ENCODE peak calls at places on chromosomes 16 and 17, in six cellular contexts. C, Y, X, S, Z and W are unnamed samples.

GRCh38 chr17:43608313-43608712 is 53.4 kb downstream of the MEOX1 start:
- DNase-seq in C (peak), X (no peak), S (peak), Y (no peak), Z (peak), W (no peak)

GRCh38 chr16:636206-637080 is at the start of gene METTL26:
- DNase-seq in C (peak), S (peak), Y (peak), Z (peak), X (peak), W (no peak)

GRCh38 chr17:74601944-74602572 is 10.0 kb upstream of the CD300LD start:
- DNase-seq in Z (peak), S (peak), Y (no peak), X (peak), C (peak), W (no peak)

GRCh38 chr17:77736721-77737120 is 221.8 kb upstream of the TNRC6C start:
- DNase-seq in X (no peak), Y (no peak), Z (no peak), S (no peak), C (no peak), W (no peak)

GRCh38 chr16:48001306-48001885 is 154.4 kb downstream of the ABCC12 start:
- DNase-seq in X (no peak), C (no peak), Z (no peak), Y (no peak), S (no peak), W (no peak)

GRCh38 chr16:56635441-56635967 is 3.0 kb upstream of the MT1A start:
- DNase-seq in Y (no peak), Z (no peak), C (no peak), S (no peak), X (no peak), W (no peak)

GRCh38 chr17:7745748-7746470 is 28.4 kb downstream of the DNAH2 start:
- DNase-seq in Y (no peak), Z (peak), X (no peak), C (peak), S (peak), W (peak)

GRCh38 chr16:54633943-54634362 is 296.7 kb upstream of the IRX5 start:
- DNase-seq in Y (peak), X (peak), S (peak), C (no peak), Z (peak), W (no peak)

GRCh38 chr16:88877564-88878289 is 11.3 kb upstream of the PABPN1L start:
- DNase-seq in Z (no peak), Y (no peak), X (no peak), C (no peak), S (no peak), W (no peak)

GRCh38 chr16:14669776-14670175 is 24.3 kb downstream of the PLA2G10 start:
- DNase-seq in C (no peak), X (no peak), Z (no peak), S (no peak), Y (peak), W (no peak)

GRCh38 chr16:88589441-88589840 is 19.2 kb downstream of the ZC3H18 start:
- DNase-seq in Z (no peak), C (no peak), Y (no peak), S (no peak), X (no peak), W (no peak)

GRCh38 chr16:81940781-81941560 is 70.3 kb downstream of the SDR42E1 start:
- DNase-seq in S (peak), C (peak), Z (peak), Y (no peak), X (no peak), W (no peak)

GRCh38 chr17:77594416-77595209 is 363.9 kb upstream of the TNRC6C start:
- DNase-seq in S (no peak), X (peak), C (no peak), Y (no peak), Z (no peak), W (no peak)

GRCh38 chr17:75154195-75155106 is at the start of gene JPT1:
- DNase-seq in S (peak), X (peak), Y (peak), Z (peak), C (peak), W (peak)

GRCh38 chr16:57537194-57537505 is 779 bp upstream of the CCDC102A start:
- DNase-seq in C (no peak), S (peak), Y (no peak), X (no peak), Z (no peak), W (no peak)

GRCh38 chr16:3640632-3641501 is 13.6 kb upstream of the DNASE1 start:
- DNase-seq in Z (no peak), Y (no peak), X (no peak), S (no peak), C (no peak), W (no peak)

GRCh38 chr17:80880650-80880989 is 111.0 kb upstream of the CHMP6 start:
- DNase-seq in C (no peak), Z (no peak), X (no peak), Y (no peak), S (no peak), W (no peak)

GRCh38 chr17:4520881-4521600 is 22.4 kb downstream of the SPNS2 start:
- DNase-seq in S (no peak), X (no peak), C (no peak), Z (no peak), Y (no peak), W (no peak)

GRCh38 chr17:54900457-54901229 is at the start of gene TOM1L1:
- DNase-seq in C (peak), S (peak), Y (peak), Z (peak), X (peak), W (no peak)

GRCh38 chr16:4933433-4933832 is 3.5 kb downstream of the PPL start:
- DNase-seq in S (no peak), Z (no peak), Y (no peak), C (no peak), X (no peak), W (no peak)

GRCh38 chr17:12789976-12790805 is 893 bp downstream of the ARHGAP44 start:
- DNase-seq in C (no peak), Y (peak), S (no peak), Z (no peak), X (no peak), W (no peak)

GRCh38 chr16:80986557-80986956 is 20.1 kb downstream of the CMC2 start:
- DNase-seq in C (no peak), Y (no peak), S (no peak), X (no peak), Z (no peak), W (no peak)

GRCh38 chr16:31452631-31453106 is 6.6 kb upstream of the ARMC5 start:
- DNase-seq in X (no peak), Y (no peak), S (peak), Z (peak), C (peak), W (peak)

GRCh38 chr16:77212736-77213541 is 13.7 kb downstream of the SYCE1L start:
- DNase-seq in S (no peak), Y (peak), C (no peak), X (peak), Z (peak), W (no peak)

GRCh38 chr16:87744750-87745514 is 20.9 kb downstream of the KLHDC4 start:
- DNase-seq in X (no peak), Y (no peak), C (no peak), Z (no peak), S (no peak), W (no peak)

GRCh38 chr16:5071681-5072333 is at the start of gene ALG1:
- DNase-seq in Z (peak), X (peak), C (peak), S (peak), Y (peak), W (peak)

GRCh38 chr16:88435437-88436355 is 17.4 kb upstream of the ZFPM1 start:
- DNase-seq in C (no peak), S (no peak), Z (no peak), X (no peak), Y (no peak), W (no peak)

GRCh38 chr17:72158895-72159885 is 38.4 kb downstream of the SOX9 start:
- DNase-seq in Z (peak), X (no peak), C (no peak), S (no peak), Y (no peak), W (no peak)

GRCh38 chr17:30312218-30312617 is 20.5 kb upstream of the BLMH start:
- DNase-seq in Y (no peak), S (no peak), X (no peak), Z (no peak), C (no peak), W (no peak)

GRCh38 chr17:58005031-58005727 is 1.9 kb downstream of the SRSF1 start:
- DNase-seq in X (no peak), S (no peak), Y (no peak), Z (no peak), C (no peak), W (no peak)

GRCh38 chr16:642189-643049 is 791 bp downstream of the MCRIP2 start:
- DNase-seq in S (no peak), Z (peak), C (no peak), Y (peak), X (peak), W (no peak)

DNA sequence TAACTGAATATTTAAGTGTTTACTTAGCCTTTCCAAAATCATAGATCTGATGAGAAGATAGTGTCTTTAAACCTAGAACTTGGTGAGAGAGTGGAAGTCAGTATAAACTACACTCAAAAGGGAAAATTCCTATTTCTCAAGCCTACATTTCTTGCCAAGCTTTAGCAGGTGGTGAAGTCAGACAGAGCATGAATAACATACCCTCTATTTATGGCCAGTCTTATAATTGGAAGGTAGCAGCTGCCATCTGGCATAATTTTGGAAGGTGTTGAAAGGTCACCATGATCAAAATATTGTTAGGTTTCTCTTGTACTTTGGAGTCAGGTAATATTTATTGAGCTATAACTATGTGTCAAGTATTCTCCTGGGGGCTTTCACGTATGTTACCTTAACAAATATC is 729.3 kb upstream of the KIF2B start:
- DNase-seq in X (no peak), Z (no peak), Y (no peak), C (no peak), S (no peak), W (no peak)
- H3K4me3 ChIP-seq in X (no peak), Z (no peak), Y (no peak), C (no peak), S (no peak), W (no peak)

GRCh38 chr16:62089715-62090114 is 53.5 kb upstream of the CDH8 start:
- DNase-seq in Z (no peak), S (no peak), C (no peak), X (no peak), Y (no peak), W (no peak)
- TF ChIP-seq CTCF in Z (no peak), S (no peak), C (no peak), X (no peak), Y (no peak), W (no peak)

GRCh38 chr17:51152766-51153209 is 571 bp upstream of the NME1 start:
- DNase-seq in C (no peak), S (peak), X (no peak), Y (peak), Z (peak), W (no peak)
- H3K4me3 ChIP-seq in C (peak), S (peak), X (peak), Y (no peak), Z (peak), W (peak)

DNA sequence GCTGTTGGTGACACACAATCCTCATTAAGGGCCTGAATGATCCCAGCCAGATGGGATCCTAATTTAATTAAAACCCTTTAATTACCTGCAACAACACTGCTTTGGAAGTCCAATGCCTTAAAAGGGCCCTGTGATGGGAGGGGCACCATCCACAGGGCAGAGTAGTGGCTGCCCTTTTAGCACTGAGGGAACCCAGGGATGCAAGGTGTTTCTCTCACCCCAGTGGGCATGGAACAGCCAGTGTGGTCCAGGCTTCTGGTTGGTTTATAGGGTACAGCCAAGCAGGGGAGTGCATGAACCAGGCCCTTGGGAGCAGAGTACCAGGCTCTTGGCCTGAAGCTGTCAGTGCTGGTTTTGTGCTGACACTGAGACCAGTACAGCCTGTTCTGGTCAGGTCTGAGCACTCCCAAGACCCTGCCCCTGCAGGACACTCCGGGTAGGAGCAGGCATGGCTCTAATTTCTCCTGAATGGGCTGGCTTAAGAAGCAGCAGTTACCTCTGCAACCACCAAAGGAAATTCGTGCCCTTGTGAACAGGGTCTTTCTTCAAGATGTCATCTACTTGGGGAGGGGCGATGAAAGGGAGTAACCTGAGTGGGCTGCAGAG is 9.9 kb downstream of the NXPH3 start:
- DNase-seq in Y (no peak), Z (no peak), C (no peak), X (no peak), S (no peak), W (no peak)
- TF ChIP-seq CTCF in Y (peak), Z (peak), C (peak), X (peak), S (peak), W (peak)

GRCh38 chr16:85583491-85584181 is 29.5 kb upstream of the GSE1 start:
- DNase-seq in X (peak), C (peak), Z (peak), Y (no peak), S (peak), W (no peak)
- H3K4me3 ChIP-seq in X (no peak), C (no peak), Z (no peak), Y (no peak), S (no peak), W (peak)